ENCODE peak calls at places on chromosomes 4 and X, in eight cellular contexts. One of them, this sample, is unnamed.

GRCh38 chr4:153220709-153221367 is 16.6 kb downstream of the TRIM2 start:
- DNase-seq in NCI-H2081 treated with DMSO at 0.1 percent for 48 hours: no peak
- DNase-seq in effector memory CD8-positive, alpha-beta T cell: no peak
- DNase-seq in body of pancreas: no peak
- DNase-seq in stimulated activated CD8-positive, alpha-beta memory T cell treated with anti-CD3 and anti-CD28 coated beads, Interleukin-15, amount 100 ng/mL, for 1 hour: no peak
- DNase-seq in fibroblast of mammary gland: no peak
- DNase-seq in T-helper 17 cell: no peak
- DNase-seq in DND-41: no peak
- DNase-seq in this sample: no peak

GRCh38 chrX:96455078-96455477 is 229.6 kb upstream of the DIAPH2 start:
- DNase-seq in NCI-H2081 treated with DMSO at 0.1 percent for 48 hours: no peak
- DNase-seq in effector memory CD8-positive, alpha-beta T cell: no peak
- DNase-seq in body of pancreas: no peak
- DNase-seq in stimulated activated CD8-positive, alpha-beta memory T cell treated with anti-CD3 and anti-CD28 coated beads, Interleukin-15, amount 100 ng/mL, for 1 hour: no peak
- DNase-seq in fibroblast of mammary gland: no peak
- DNase-seq in T-helper 17 cell: no peak
- DNase-seq in DND-41: no peak
- DNase-seq in this sample: no peak

GRCh38 chrX:150200820-150201287 is 162.3 kb upstream of the MAMLD1 start:
- DNase-seq in NCI-H2081 treated with DMSO at 0.1 percent for 48 hours: no peak
- DNase-seq in effector memory CD8-positive, alpha-beta T cell: no peak
- DNase-seq in body of pancreas: peak
- DNase-seq in stimulated activated CD8-positive, alpha-beta memory T cell treated with anti-CD3 and anti-CD28 coated beads, Interleukin-15, amount 100 ng/mL, for 1 hour: no peak
- DNase-seq in fibroblast of mammary gland: peak
- DNase-seq in T-helper 17 cell: no peak
- DNase-seq in DND-41: peak
- DNase-seq in this sample: no peak

GRCh38 chr4:88964450-88964849 is 92.5 kb downstream of the FAM13A start:
- DNase-seq in NCI-H2081 treated with DMSO at 0.1 percent for 48 hours: no peak
- DNase-seq in effector memory CD8-positive, alpha-beta T cell: no peak
- DNase-seq in body of pancreas: no peak
- DNase-seq in stimulated activated CD8-positive, alpha-beta memory T cell treated with anti-CD3 and anti-CD28 coated beads, Interleukin-15, amount 100 ng/mL, for 1 hour: no peak
- DNase-seq in fibroblast of mammary gland: peak
- DNase-seq in T-helper 17 cell: no peak
- DNase-seq in DND-41: no peak
- DNase-seq in this sample: no peak

GRCh38 chr4:140888059-140888458 is 131.9 kb upstream of the TBC1D9 start:
- DNase-seq in NCI-H2081 treated with DMSO at 0.1 percent for 48 hours: no peak
- DNase-seq in effector memory CD8-positive, alpha-beta T cell: no peak
- DNase-seq in body of pancreas: no peak
- DNase-seq in stimulated activated CD8-positive, alpha-beta memory T cell treated with anti-CD3 and anti-CD28 coated beads, Interleukin-15, amount 100 ng/mL, for 1 hour: no peak
- DNase-seq in fibroblast of mammary gland: no peak
- DNase-seq in T-helper 17 cell: no peak
- DNase-seq in DND-41: no peak
- DNase-seq in this sample: no peak

GRCh38 chr4:140754918-140755810 is 1.0 kb downstream of the TBC1D9 start:
- DNase-seq in NCI-H2081 treated with DMSO at 0.1 percent for 48 hours: no peak
- DNase-seq in effector memory CD8-positive, alpha-beta T cell: no peak
- DNase-seq in body of pancreas: no peak
- DNase-seq in stimulated activated CD8-positive, alpha-beta memory T cell treated with anti-CD3 and anti-CD28 coated beads, Interleukin-15, amount 100 ng/mL, for 1 hour: no peak
- DNase-seq in fibroblast of mammary gland: no peak
- DNase-seq in T-helper 17 cell: no peak
- DNase-seq in DND-41: no peak
- DNase-seq in this sample: peak

GRCh38 chrX:100090931-100091330 is 319.1 kb downstream of the PCDH19 start:
- DNase-seq in NCI-H2081 treated with DMSO at 0.1 percent for 48 hours: no peak
- DNase-seq in effector memory CD8-positive, alpha-beta T cell: no peak
- DNase-seq in body of pancreas: no peak
- DNase-seq in stimulated activated CD8-positive, alpha-beta memory T cell treated with anti-CD3 and anti-CD28 coated beads, Interleukin-15, amount 100 ng/mL, for 1 hour: no peak
- DNase-seq in fibroblast of mammary gland: peak
- DNase-seq in T-helper 17 cell: no peak
- DNase-seq in DND-41: no peak
- DNase-seq in this sample: no peak

GRCh38 chr4:54433686-54434085 is 204.6 kb downstream of the PDGFRA start:
- DNase-seq in NCI-H2081 treated with DMSO at 0.1 percent for 48 hours: no peak
- DNase-seq in effector memory CD8-positive, alpha-beta T cell: no peak
- DNase-seq in body of pancreas: no peak
- DNase-seq in stimulated activated CD8-positive, alpha-beta memory T cell treated with anti-CD3 and anti-CD28 coated beads, Interleukin-15, amount 100 ng/mL, for 1 hour: no peak
- DNase-seq in fibroblast of mammary gland: peak
- DNase-seq in T-helper 17 cell: no peak
- DNase-seq in DND-41: no peak
- DNase-seq in this sample: no peak

GRCh38 chr4:144903953-144904711 is 193.9 kb downstream of the ANAPC10 start:
- DNase-seq in NCI-H2081 treated with DMSO at 0.1 percent for 48 hours: no peak
- DNase-seq in effector memory CD8-positive, alpha-beta T cell: no peak
- DNase-seq in body of pancreas: no peak
- DNase-seq in stimulated activated CD8-positive, alpha-beta memory T cell treated with anti-CD3 and anti-CD28 coated beads, Interleukin-15, amount 100 ng/mL, for 1 hour: no peak
- DNase-seq in fibroblast of mammary gland: no peak
- DNase-seq in T-helper 17 cell: no peak
- DNase-seq in DND-41: no peak
- DNase-seq in this sample: no peak

GRCh38 chr4:110970642-110971041 is 347.8 kb upstream of the PITX2 start:
- DNase-seq in NCI-H2081 treated with DMSO at 0.1 percent for 48 hours: no peak
- DNase-seq in effector memory CD8-positive, alpha-beta T cell: no peak
- DNase-seq in body of pancreas: peak
- DNase-seq in stimulated activated CD8-positive, alpha-beta memory T cell treated with anti-CD3 and anti-CD28 coated beads, Interleukin-15, amount 100 ng/mL, for 1 hour: no peak
- DNase-seq in fibroblast of mammary gland: peak
- DNase-seq in T-helper 17 cell: no peak
- DNase-seq in DND-41: peak
- DNase-seq in this sample: peak

GRCh38 chr4:122715221-122715620 is 17.3 kb upstream of the BBS12 start:
- DNase-seq in NCI-H2081 treated with DMSO at 0.1 percent for 48 hours: no peak
- DNase-seq in effector memory CD8-positive, alpha-beta T cell: no peak
- DNase-seq in body of pancreas: no peak
- DNase-seq in stimulated activated CD8-positive, alpha-beta memory T cell treated with anti-CD3 and anti-CD28 coated beads, Interleukin-15, amount 100 ng/mL, for 1 hour: no peak
- DNase-seq in fibroblast of mammary gland: no peak
- DNase-seq in T-helper 17 cell: no peak
- DNase-seq in DND-41: no peak
- DNase-seq in this sample: no peak

GRCh38 chrX:76893930-76894329 is 466.4 kb downstream of the MAGEE1 start:
- DNase-seq in NCI-H2081 treated with DMSO at 0.1 percent for 48 hours: no peak
- DNase-seq in effector memory CD8-positive, alpha-beta T cell: no peak
- DNase-seq in body of pancreas: no peak
- DNase-seq in stimulated activated CD8-positive, alpha-beta memory T cell treated with anti-CD3 and anti-CD28 coated beads, Interleukin-15, amount 100 ng/mL, for 1 hour: no peak
- DNase-seq in fibroblast of mammary gland: no peak
- DNase-seq in T-helper 17 cell: no peak
- DNase-seq in DND-41: no peak
- DNase-seq in this sample: no peak

GRCh38 chr4:41602113-41602512 is 64.2 kb downstream of the LIMCH1 start:
- DNase-seq in NCI-H2081 treated with DMSO at 0.1 percent for 48 hours: no peak
- DNase-seq in effector memory CD8-positive, alpha-beta T cell: no peak
- DNase-seq in body of pancreas: no peak
- DNase-seq in stimulated activated CD8-positive, alpha-beta memory T cell treated with anti-CD3 and anti-CD28 coated beads, Interleukin-15, amount 100 ng/mL, for 1 hour: no peak
- DNase-seq in fibroblast of mammary gland: no peak
- DNase-seq in T-helper 17 cell: no peak
- DNase-seq in DND-41: no peak
- DNase-seq in this sample: no peak

GRCh38 chrX:124502144-124502543 is 155.8 kb downstream of the SH2D1A start:
- DNase-seq in NCI-H2081 treated with DMSO at 0.1 percent for 48 hours: no peak
- DNase-seq in effector memory CD8-positive, alpha-beta T cell: no peak
- DNase-seq in body of pancreas: no peak
- DNase-seq in stimulated activated CD8-positive, alpha-beta memory T cell treated with anti-CD3 and anti-CD28 coated beads, Interleukin-15, amount 100 ng/mL, for 1 hour: no peak
- DNase-seq in fibroblast of mammary gland: no peak
- DNase-seq in T-helper 17 cell: no peak
- DNase-seq in DND-41: no peak
- DNase-seq in this sample: no peak

GRCh38 chr4:162972661-162973202 is 194.0 kb downstream of the NAF1 start:
- DNase-seq in NCI-H2081 treated with DMSO at 0.1 percent for 48 hours: no peak
- DNase-seq in effector memory CD8-positive, alpha-beta T cell: no peak
- DNase-seq in body of pancreas: no peak
- DNase-seq in stimulated activated CD8-positive, alpha-beta memory T cell treated with anti-CD3 and anti-CD28 coated beads, Interleukin-15, amount 100 ng/mL, for 1 hour: no peak
- DNase-seq in fibroblast of mammary gland: no peak
- DNase-seq in T-helper 17 cell: no peak
- DNase-seq in DND-41: no peak
- DNase-seq in this sample: no peak

GRCh38 chr4:127120706-127121105 is 512.1 kb upstream of the INTU start:
- DNase-seq in NCI-H2081 treated with DMSO at 0.1 percent for 48 hours: no peak
- DNase-seq in effector memory CD8-positive, alpha-beta T cell: no peak
- DNase-seq in body of pancreas: no peak
- DNase-seq in stimulated activated CD8-positive, alpha-beta memory T cell treated with anti-CD3 and anti-CD28 coated beads, Interleukin-15, amount 100 ng/mL, for 1 hour: no peak
- DNase-seq in fibroblast of mammary gland: no peak
- DNase-seq in T-helper 17 cell: no peak
- DNase-seq in DND-41: no peak
- DNase-seq in this sample: no peak

GRCh38 chr4:119070301-119070700 is 65.3 kb upstream of the MYOZ2 start:
- DNase-seq in NCI-H2081 treated with DMSO at 0.1 percent for 48 hours: no peak
- DNase-seq in effector memory CD8-positive, alpha-beta T cell: no peak
- DNase-seq in body of pancreas: no peak
- DNase-seq in stimulated activated CD8-positive, alpha-beta memory T cell treated with anti-CD3 and anti-CD28 coated beads, Interleukin-15, amount 100 ng/mL, for 1 hour: no peak
- DNase-seq in fibroblast of mammary gland: no peak
- DNase-seq in T-helper 17 cell: no peak
- DNase-seq in DND-41: no peak
- DNase-seq in this sample: no peak

GRCh38 chr4:119240568-119240967 is 28.1 kb downstream of the USP53 start:
- DNase-seq in NCI-H2081 treated with DMSO at 0.1 percent for 48 hours: no peak
- DNase-seq in effector memory CD8-positive, alpha-beta T cell: no peak
- DNase-seq in body of pancreas: no peak
- DNase-seq in stimulated activated CD8-positive, alpha-beta memory T cell treated with anti-CD3 and anti-CD28 coated beads, Interleukin-15, amount 100 ng/mL, for 1 hour: no peak
- DNase-seq in fibroblast of mammary gland: no peak
- DNase-seq in T-helper 17 cell: no peak
- DNase-seq in DND-41: no peak
- DNase-seq in this sample: no peak

GRCh38 chrX:47879447-47879846 is 42.7 kb downstream of the ZNF81 start:
- DNase-seq in NCI-H2081 treated with DMSO at 0.1 percent for 48 hours: no peak
- DNase-seq in effector memory CD8-positive, alpha-beta T cell: no peak
- DNase-seq in body of pancreas: no peak
- DNase-seq in stimulated activated CD8-positive, alpha-beta memory T cell treated with anti-CD3 and anti-CD28 coated beads, Interleukin-15, amount 100 ng/mL, for 1 hour: no peak
- DNase-seq in fibroblast of mammary gland: no peak
- DNase-seq in T-helper 17 cell: no peak
- DNase-seq in DND-41: no peak
- DNase-seq in this sample: peak

GRCh38 chr4:54942735-54943134 is 182.7 kb downstream of the KDR start:
- DNase-seq in NCI-H2081 treated with DMSO at 0.1 percent for 48 hours: no peak
- DNase-seq in effector memory CD8-positive, alpha-beta T cell: peak
- DNase-seq in body of pancreas: no peak
- DNase-seq in stimulated activated CD8-positive, alpha-beta memory T cell treated with anti-CD3 and anti-CD28 coated beads, Interleukin-15, amount 100 ng/mL, for 1 hour: no peak
- DNase-seq in fibroblast of mammary gland: no peak
- DNase-seq in T-helper 17 cell: no peak
- DNase-seq in DND-41: no peak
- DNase-seq in this sample: no peak

GRCh38 chr4:88807499-88807898 is 109.9 kb upstream of the NAP1L5 start:
- DNase-seq in NCI-H2081 treated with DMSO at 0.1 percent for 48 hours: no peak
- DNase-seq in effector memory CD8-positive, alpha-beta T cell: no peak
- DNase-seq in body of pancreas: no peak
- DNase-seq in stimulated activated CD8-positive, alpha-beta memory T cell treated with anti-CD3 and anti-CD28 coated beads, Interleukin-15, amount 100 ng/mL, for 1 hour: no peak
- DNase-seq in fibroblast of mammary gland: no peak
- DNase-seq in T-helper 17 cell: no peak
- DNase-seq in DND-41: no peak
- DNase-seq in this sample: peak

GRCh38 chr4:6688879-6689505 is 4.7 kb upstream of the S100P start:
- DNase-seq in NCI-H2081 treated with DMSO at 0.1 percent for 48 hours: no peak
- DNase-seq in effector memory CD8-positive, alpha-beta T cell: peak
- DNase-seq in body of pancreas: peak
- DNase-seq in stimulated activated CD8-positive, alpha-beta memory T cell treated with anti-CD3 and anti-CD28 coated beads, Interleukin-15, amount 100 ng/mL, for 1 hour: peak
- DNase-seq in fibroblast of mammary gland: peak
- DNase-seq in T-helper 17 cell: peak
- DNase-seq in DND-41: peak
- DNase-seq in this sample: peak

GRCh38 chr4:109588176-109588575 is 28.1 kb downstream of the MCUB start:
- DNase-seq in NCI-H2081 treated with DMSO at 0.1 percent for 48 hours: no peak
- DNase-seq in effector memory CD8-positive, alpha-beta T cell: no peak
- DNase-seq in body of pancreas: no peak
- DNase-seq in stimulated activated CD8-positive, alpha-beta memory T cell treated with anti-CD3 and anti-CD28 coated beads, Interleukin-15, amount 100 ng/mL, for 1 hour: no peak
- DNase-seq in fibroblast of mammary gland: peak
- DNase-seq in T-helper 17 cell: no peak
- DNase-seq in DND-41: no peak
- DNase-seq in this sample: no peak

GRCh38 chr4:80535551-80535950 is 200.0 kb downstream of the CFAP299 start:
- DNase-seq in NCI-H2081 treated with DMSO at 0.1 percent for 48 hours: no peak
- DNase-seq in effector memory CD8-positive, alpha-beta T cell: no peak
- DNase-seq in body of pancreas: no peak
- DNase-seq in stimulated activated CD8-positive, alpha-beta memory T cell treated with anti-CD3 and anti-CD28 coated beads, Interleukin-15, amount 100 ng/mL, for 1 hour: no peak
- DNase-seq in fibroblast of mammary gland: no peak
- DNase-seq in T-helper 17 cell: no peak
- DNase-seq in DND-41: no peak
- DNase-seq in this sample: no peak

GRCh38 chrX:72045552-72046277 is 86.0 kb downstream of the RTL5 start:
- DNase-seq in NCI-H2081 treated with DMSO at 0.1 percent for 48 hours: no peak
- DNase-seq in effector memory CD8-positive, alpha-beta T cell: no peak
- DNase-seq in body of pancreas: no peak
- DNase-seq in stimulated activated CD8-positive, alpha-beta memory T cell treated with anti-CD3 and anti-CD28 coated beads, Interleukin-15, amount 100 ng/mL, for 1 hour: no peak
- DNase-seq in fibroblast of mammary gland: no peak
- DNase-seq in T-helper 17 cell: no peak
- DNase-seq in DND-41: no peak
- DNase-seq in this sample: no peak

GRCh38 chr4:36043901-36044300 is 200.4 kb downstream of the ARAP2 start:
- DNase-seq in NCI-H2081 treated with DMSO at 0.1 percent for 48 hours: no peak
- DNase-seq in effector memory CD8-positive, alpha-beta T cell: no peak
- DNase-seq in body of pancreas: no peak
- DNase-seq in stimulated activated CD8-positive, alpha-beta memory T cell treated with anti-CD3 and anti-CD28 coated beads, Interleukin-15, amount 100 ng/mL, for 1 hour: no peak
- DNase-seq in fibroblast of mammary gland: no peak
- DNase-seq in T-helper 17 cell: no peak
- DNase-seq in DND-41: no peak
- DNase-seq in this sample: no peak